ENCODE peak calls at places on chromosome 12, in nine cellular contexts. S, I, A, Y, D, X, N, U and H are unnamed samples.

GRCh38 chr12:65278576-65279386 is at the start of gene MSRB3:
- DNase-seq in S (peak; percentile 84), I (peak; percentile 19), A (peak; percentile 93), Y (no peak), D (peak; percentile 75), X (peak; percentile 75), N (peak; percentile 40), U (peak; percentile 90), H (peak; percentile 93)

GRCh38 chr12:71948390-71948789 is 9.7 kb downstream of the TPH2 start:
- DNase-seq in S (no peak), I (no peak), A (peak; percentile 74), Y (no peak), D (no peak), X (no peak), N (no peak), U (no peak), H (no peak)

GRCh38 chr12:43638786-43639185 is 86.8 kb upstream of the ADAMTS20 start:
- DNase-seq in S (no peak), I (no peak), A (no peak), Y (no peak), D (no peak), X (no peak), N (no peak), U (no peak), H (no peak)

GRCh38 chr12:94173660-94174265 is 25.4 kb downstream of the PLXNC1 start:
- DNase-seq in S (no peak), I (no peak), A (no peak), Y (no peak), D (no peak), X (no peak), N (no peak), U (no peak), H (no peak)

GRCh38 chr12:104938371-104938770 is 19.7 kb downstream of the SLC41A2 start:
- DNase-seq in S (no peak), I (no peak), A (no peak), Y (no peak), D (no peak), X (no peak), N (no peak), U (no peak), H (no peak)

GRCh38 chr12:3882896-3883564 is 9.8 kb upstream of the PARP11 start:
- DNase-seq in S (no peak), I (no peak), A (no peak), Y (no peak), D (no peak), X (no peak), N (no peak), U (no peak), H (peak; percentile 44)

GRCh38 chr12:93877446-93877845 is 200.3 kb downstream of the CRADD start:
- DNase-seq in S (no peak), I (no peak), A (no peak), Y (no peak), D (no peak), X (no peak), N (no peak), U (no peak), H (no peak)

GRCh38 chr12:49264466-49264872 is 413 bp upstream of the TUBA1C start:
- DNase-seq in S (no peak), I (no peak), A (no peak), Y (no peak), D (no peak), X (no peak), N (no peak), U (peak; percentile 45), H (peak; percentile 42)

GRCh38 chr12:110641512-110641911 is 27.6 kb downstream of the TCTN1 start:
- DNase-seq in S (peak; percentile 47), I (peak; percentile 40), A (peak; percentile 62), Y (no peak), D (peak; percentile 54), X (no peak), N (no peak), U (peak; percentile 47), H (peak; percentile 33)

GRCh38 chr12:47362131-47362686 is 282.4 kb upstream of the AMIGO2 start:
- DNase-seq in S (no peak), I (no peak), A (no peak), Y (no peak), D (no peak), X (no peak), N (no peak), U (no peak), H (no peak)

GRCh38 chr12:47361389-47362031 is 281.8 kb upstream of the AMIGO2 start:
- DNase-seq in S (peak; percentile 67), I (no peak), A (peak; percentile 68), Y (peak; percentile 12), D (peak; percentile 46), X (no peak), N (no peak), U (no peak), H (no peak)

GRCh38 chr12:47356129-47356622 is 276.4 kb upstream of the AMIGO2 start:
- DNase-seq in S (no peak), I (no peak), A (no peak), Y (no peak), D (no peak), X (no peak), N (no peak), U (no peak), H (peak; percentile 46)

GRCh38 chr12:47364251-47364650 is 284.5 kb upstream of the AMIGO2 start:
- DNase-seq in S (no peak), I (no peak), A (no peak), Y (no peak), D (no peak), X (no peak), N (no peak), U (no peak), H (no peak)

GRCh38 chr12:47360771-47361388 is 281.1 kb upstream of the AMIGO2 start:
- DNase-seq in S (no peak), I (no peak), A (no peak), Y (no peak), D (no peak), X (no peak), N (no peak), U (no peak), H (peak; percentile 37)
- H3K4me3 ChIP-seq in S (no peak overlapping the region), I (no peak overlapping the region), A (no peak overlapping the region), Y (no peak overlapping the region), D (no peak overlapping the region), X (no peak overlapping the region), N (peak overlapping the region; percentile 11), U (no peak overlapping the region), H (no peak overlapping the region)

DNA sequence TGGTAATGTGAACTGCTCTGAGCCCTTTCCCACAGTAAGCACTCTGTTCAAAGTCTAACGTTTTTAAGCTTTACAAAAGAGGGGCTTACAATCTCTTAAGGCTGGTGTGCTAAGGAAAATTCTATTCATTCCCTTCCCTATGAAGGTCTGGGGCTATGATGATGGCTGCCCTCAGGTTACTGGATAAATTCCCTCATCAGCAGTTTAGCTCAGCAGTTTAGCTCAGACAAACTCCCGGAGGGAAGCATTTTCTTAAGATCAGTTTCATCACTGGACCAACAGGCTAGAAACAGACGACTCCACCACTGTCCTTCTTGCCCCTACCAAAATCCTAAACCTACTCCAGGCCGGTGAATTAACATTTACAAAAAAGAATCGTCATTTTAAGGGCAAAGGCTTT is 19.1 kb downstream of the ERP29 start:
- DNase-seq in S (no peak), I (no peak), A (no peak), Y (no peak), D (no peak), X (no peak), N (no peak), U (no peak), H (no peak)
- H3K36me3 ChIP-seq in S (no peaks in the 10 kb centered on the region), I (peaks cover 88% of the 10 kb centered on the region), A (peaks cover 88% of the 10 kb centered on the region), Y (no peaks in the 10 kb centered on the region), D (no peaks in the 10 kb centered on the region), X (peaks cover 71% of the 10 kb centered on the region), N (peaks cover 15% of the 10 kb centered on the region), U (peaks cover 72% of the 10 kb centered on the region), H (peaks cover 58% of the 10 kb centered on the region)

DNA sequence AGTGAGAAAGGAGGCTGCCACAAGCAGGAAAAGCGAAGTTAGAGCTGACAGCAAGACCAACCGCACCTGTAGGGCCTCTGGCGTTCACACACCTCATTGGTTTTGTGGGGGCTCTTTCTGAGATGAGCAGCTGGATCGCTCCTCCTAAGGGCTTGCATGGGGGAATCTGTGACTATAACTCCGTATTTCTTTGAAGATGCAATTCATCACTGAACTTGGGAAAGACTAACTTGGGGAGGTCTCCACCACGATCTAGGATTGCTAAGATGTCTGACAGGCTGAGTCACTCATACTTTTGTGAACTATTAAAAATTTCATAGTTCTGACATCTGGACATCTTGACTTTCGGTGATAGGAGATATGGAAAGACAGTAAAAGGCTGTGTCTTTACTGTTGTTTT is 173.6 kb downstream of the ETV6 start:
- DNase-seq in S (no peak), I (no peak), A (no peak), Y (no peak), D (no peak), X (no peak), N (no peak), U (no peak), H (peak; percentile 76)
- H3K4me1 ChIP-seq in S (no peaks in the 10 kb centered on the region), I (no peaks in the 10 kb centered on the region), A (peaks cover 19% of the 10 kb centered on the region), Y (peaks cover 58% of the 10 kb centered on the region), D (peaks cover 6% of the 10 kb centered on the region), X (peaks cover 6% of the 10 kb centered on the region), N (peaks cover 29% of the 10 kb centered on the region), U (peaks cover 21% of the 10 kb centered on the region), H (peaks cover 41% of the 10 kb centered on the region)

GRCh38 chr12:107844312-107844921 is 69.9 kb downstream of the ASCL4 start:
- DNase-seq in S (no peak), I (peak; percentile 4), A (peak; percentile 88), Y (no peak), D (no peak), X (peak; percentile 85), N (no peak), U (no peak), H (no peak)
- H3K4me3 ChIP-seq in S (no peak overlapping the region), I (no peak overlapping the region), A (peak overlapping the region; percentile 72), Y (peak overlapping the region; percentile 12), D (no peak overlapping the region), X (peak overlapping the region; percentile 51), N (no peak overlapping the region), U (peak overlapping the region; percentile 23), H (peak overlapping the region; percentile 15)

GRCh38 chr12:111886662-111887545 is 44.9 kb downstream of the MAPKAPK5 start:
- DNase-seq in S (no peak), I (no peak), A (no peak), Y (no peak), D (no peak), X (no peak), N (no peak), U (no peak), H (no peak)

DNA sequence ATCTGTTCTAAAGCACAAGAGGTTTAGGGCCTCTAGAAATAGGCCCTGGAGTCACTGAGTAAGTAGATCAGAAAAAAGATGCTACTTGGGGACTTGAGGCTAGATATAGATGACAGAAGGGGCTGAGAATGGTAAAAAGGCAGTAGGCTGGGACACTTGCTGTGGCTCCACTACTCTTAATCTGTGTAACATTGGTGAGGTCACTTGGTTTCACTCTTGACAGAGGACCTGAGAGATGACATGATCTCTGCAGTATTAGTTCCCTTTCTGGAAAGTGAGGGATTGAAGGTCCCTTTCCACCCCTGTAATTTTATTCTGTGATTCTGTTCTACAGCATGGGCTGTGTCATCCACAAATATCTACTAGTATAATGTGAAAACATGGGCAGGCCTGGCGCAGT is 39.7 kb downstream of the MAPKAPK5 start:
- DNase-seq in S (no peak), I (no peak), A (no peak), Y (no peak), D (no peak), X (no peak), N (no peak), U (no peak), H (no peak)
- H3K36me3 ChIP-seq in S (no peaks in the 10 kb centered on the region), I (peaks cover 81% of the 10 kb centered on the region), A (peaks cover 88% of the 10 kb centered on the region), Y (peaks cover 29% of the 10 kb centered on the region), D (no peaks in the 10 kb centered on the region), X (peaks cover 49% of the 10 kb centered on the region), N (peaks cover 30% of the 10 kb centered on the region), U (peaks cover 78% of the 10 kb centered on the region), H (peaks cover 31% of the 10 kb centered on the region)

GRCh38 chr12:627285-627684 is 36.0 kb downstream of the NINJ2 start:
- DNase-seq in S (no peak), I (no peak), A (no peak), Y (no peak), D (no peak), X (no peak), N (no peak), U (no peak), H (no peak)
- H3K4me1 ChIP-seq in S (no peaks in the 10 kb centered on the region), I (no peaks in the 10 kb centered on the region), A (peaks cover 21% of the 10 kb centered on the region), Y (peaks cover 62% of the 10 kb centered on the region), D (peaks cover 3% of the 10 kb centered on the region), X (peaks cover 1% of the 10 kb centered on the region), N (peaks cover 24% of the 10 kb centered on the region), U (peaks cover 45% of the 10 kb centered on the region), H (peaks cover 8% of the 10 kb centered on the region)